ENCODE peak calls at places on chromosomes 13 and 19, in four cellular contexts. One of them, this sample, is unnamed.

GRCh38 chr19:58566989-58567388 is 6.1 kb downstream of the MZF1 start:
- DNase-seq in dorsolateral prefrontal cortex: peak
- DNase-seq in activated CD4-positive, alpha-beta T cell treated with anti-CD3 and anti-CD28 coated beads for 24 hours: no peak
- DNase-seq in NCI-H748 treated with DMSO at 0.1 percent for 48 hours: no peak
- DNase-seq in this sample: no peak

GRCh38 chr13:45511310-45512147 is 46.8 kb downstream of the COG3 start:
- DNase-seq in dorsolateral prefrontal cortex: no peak
- DNase-seq in activated CD4-positive, alpha-beta T cell treated with anti-CD3 and anti-CD28 coated beads for 24 hours: peak
- DNase-seq in NCI-H748 treated with DMSO at 0.1 percent for 48 hours: peak
- DNase-seq in this sample: peak

GRCh38 chr19:38647966-38648788 is 728 bp downstream of the ACTN4 start:
- DNase-seq in dorsolateral prefrontal cortex: no peak
- DNase-seq in activated CD4-positive, alpha-beta T cell treated with anti-CD3 and anti-CD28 coated beads for 24 hours: no peak
- DNase-seq in NCI-H748 treated with DMSO at 0.1 percent for 48 hours: no peak
- DNase-seq in this sample: no peak

GRCh38 chr13:107365466-107366215 is 797.7 kb upstream of the ARGLU1 start:
- DNase-seq in dorsolateral prefrontal cortex: no peak
- DNase-seq in activated CD4-positive, alpha-beta T cell treated with anti-CD3 and anti-CD28 coated beads for 24 hours: no peak
- DNase-seq in NCI-H748 treated with DMSO at 0.1 percent for 48 hours: no peak
- DNase-seq in this sample: no peak

GRCh38 chr19:13830761-13831481 is 35.7 kb downstream of the ZSWIM4 start:
- DNase-seq in dorsolateral prefrontal cortex: no peak
- DNase-seq in activated CD4-positive, alpha-beta T cell treated with anti-CD3 and anti-CD28 coated beads for 24 hours: no peak
- DNase-seq in NCI-H748 treated with DMSO at 0.1 percent for 48 hours: no peak
- DNase-seq in this sample: no peak

GRCh38 chr19:55581145-55581827 is 638 bp upstream of the ZNF579 start:
- DNase-seq in dorsolateral prefrontal cortex: no peak
- DNase-seq in activated CD4-positive, alpha-beta T cell treated with anti-CD3 and anti-CD28 coated beads for 24 hours: no peak
- DNase-seq in NCI-H748 treated with DMSO at 0.1 percent for 48 hours: no peak
- DNase-seq in this sample: no peak

GRCh38 chr19:57606931-57607330 is 7.1 kb upstream of the ZNF134 start:
- DNase-seq in dorsolateral prefrontal cortex: no peak
- DNase-seq in activated CD4-positive, alpha-beta T cell treated with anti-CD3 and anti-CD28 coated beads for 24 hours: no peak
- DNase-seq in NCI-H748 treated with DMSO at 0.1 percent for 48 hours: no peak
- DNase-seq in this sample: no peak

GRCh38 chr13:35468195-35468594 is 8.3 kb downstream of the MAB21L1 start:
- DNase-seq in dorsolateral prefrontal cortex: no peak
- DNase-seq in activated CD4-positive, alpha-beta T cell treated with anti-CD3 and anti-CD28 coated beads for 24 hours: no peak
- DNase-seq in NCI-H748 treated with DMSO at 0.1 percent for 48 hours: no peak
- DNase-seq in this sample: no peak

GRCh38 chr13:19056355-19056880 is 125.2 kb downstream of the TUBA3C start:
- DNase-seq in dorsolateral prefrontal cortex: no peak
- DNase-seq in activated CD4-positive, alpha-beta T cell treated with anti-CD3 and anti-CD28 coated beads for 24 hours: no peak
- DNase-seq in NCI-H748 treated with DMSO at 0.1 percent for 48 hours: no peak
- DNase-seq in this sample: no peak

GRCh38 chr13:67509039-67509438 is 278.9 kb upstream of the PCDH9 start:
- DNase-seq in dorsolateral prefrontal cortex: no peak
- DNase-seq in activated CD4-positive, alpha-beta T cell treated with anti-CD3 and anti-CD28 coated beads for 24 hours: no peak
- DNase-seq in NCI-H748 treated with DMSO at 0.1 percent for 48 hours: no peak
- DNase-seq in this sample: no peak

GRCh38 chr19:2636897-2637683 is 65.4 kb downstream of the GNG7 start:
- DNase-seq in dorsolateral prefrontal cortex: no peak
- DNase-seq in activated CD4-positive, alpha-beta T cell treated with anti-CD3 and anti-CD28 coated beads for 24 hours: peak
- DNase-seq in NCI-H748 treated with DMSO at 0.1 percent for 48 hours: peak
- DNase-seq in this sample: peak

GRCh38 chr19:50330365-50331078 is 1.3 kb upstream of the KCNC3 start:
- DNase-seq in dorsolateral prefrontal cortex: peak
- DNase-seq in activated CD4-positive, alpha-beta T cell treated with anti-CD3 and anti-CD28 coated beads for 24 hours: peak
- DNase-seq in NCI-H748 treated with DMSO at 0.1 percent for 48 hours: peak
- DNase-seq in this sample: peak

GRCh38 chr13:30453727-30454126 is 12.0 kb downstream of the HMGB1 start:
- DNase-seq in dorsolateral prefrontal cortex: no peak
- DNase-seq in activated CD4-positive, alpha-beta T cell treated with anti-CD3 and anti-CD28 coated beads for 24 hours: no peak
- DNase-seq in NCI-H748 treated with DMSO at 0.1 percent for 48 hours: no peak
- DNase-seq in this sample: no peak

GRCh38 chr19:39211731-39212376 is 7.8 kb upstream of the SYCN start:
- DNase-seq in dorsolateral prefrontal cortex: no peak
- DNase-seq in activated CD4-positive, alpha-beta T cell treated with anti-CD3 and anti-CD28 coated beads for 24 hours: no peak
- DNase-seq in NCI-H748 treated with DMSO at 0.1 percent for 48 hours: no peak
- DNase-seq in this sample: no peak

GRCh38 chr13:25380082-25380481 is 8.3 kb downstream of the ATP8A2 start:
- DNase-seq in dorsolateral prefrontal cortex: no peak
- DNase-seq in activated CD4-positive, alpha-beta T cell treated with anti-CD3 and anti-CD28 coated beads for 24 hours: no peak
- DNase-seq in NCI-H748 treated with DMSO at 0.1 percent for 48 hours: no peak
- DNase-seq in this sample: no peak